ENCODE peak calls at places on chromosomes 2 and 18, in four cellular contexts. A, R, G and H are unnamed samples.

GRCh38 chr2:20507166-20507692 is 60.4 kb downstream of the RHOB start:
- DNase-seq in A (peak), R (no peak), G (no peak), H (no peak)

GRCh38 chr2:175619591-175619990 is 382.5 kb downstream of the LNPK start:
- DNase-seq in G (no peak), R (no peak), A (no peak), H (no peak)

GRCh38 chr2:17136895-17137294 is 381.3 kb downstream of the RAD51AP2 start:
- DNase-seq in G (no peak), R (no peak), A (no peak), H (no peak)

GRCh38 chr2:237864940-237865622 is 5.7 kb downstream of the RAMP1 start:
- DNase-seq in A (peak), G (no peak), R (no peak), H (no peak)

GRCh38 chr2:138321458-138321857 is 180.1 kb upstream of the SPOPL start:
- DNase-seq in A (no peak), R (no peak), G (no peak), H (no peak)

GRCh38 chr2:205754924-205755321 is 72.6 kb downstream of the NRP2 start:
- DNase-seq in G (no peak), A (peak), R (no peak), H (no peak)

GRCh38 chr2:207854484-207855386 is 85.0 kb upstream of the FZD5 start:
- DNase-seq in G (no peak), R (peak), A (peak), H (no peak)

GRCh38 chr18:62778976-62779869 is 63.9 kb downstream of the PHLPP1 start:
- DNase-seq in A (no peak), R (no peak), G (no peak), H (no peak)

GRCh38 chr18:49476664-49477411 is 10.2 kb downstream of the C18orf32 start:
- DNase-seq in R (peak), A (peak), G (peak), H (no peak)

GRCh38 chr2:230160112-230160660 is 59.6 kb downstream of the SP110 start:
- DNase-seq in A (peak), G (peak), R (no peak), H (peak)

GRCh38 chr18:12428923-12429322 is 21.2 kb downstream of the PRELID3A start:
- DNase-seq in A (no peak), G (no peak), R (no peak), H (no peak)

GRCh38 chr2:240319855-240320560 is 115.5 kb upstream of the GPC1 start:
- DNase-seq in A (peak), R (peak), G (no peak), H (no peak)

GRCh38 chr2:21381421-21381820 is 257.7 kb downstream of the TDRD15 start:
- DNase-seq in A (peak), R (no peak), G (no peak), H (no peak)

GRCh38 chr18:45764000-45764686 is 40.2 kb downstream of the SLC14A1 start:
- DNase-seq in G (no peak), A (no peak), R (no peak), H (no peak)

GRCh38 chr2:9287400-9288059 is 80.9 kb downstream of the ASAP2 start:
- DNase-seq in A (peak), R (peak), G (no peak), H (no peak)
- TF ChIP-seq CTCF in A (no peak), R (no peak), G (no peak), H (no peak)

GRCh38 chr2:32735370-32735769 is 107.5 kb downstream of the TTC27 start:
- DNase-seq in A (no peak), G (no peak), R (no peak), H (no peak)

GRCh38 chr2:32732912-32733472 is 105.1 kb downstream of the TTC27 start:
- DNase-seq in R (no peak), G (no peak), A (no peak), H (no peak)

GRCh38 chr2:32727157-32727556 is 99.3 kb downstream of the TTC27 start:
- DNase-seq in A (no peak), G (no peak), R (no peak), H (no peak)

GRCh38 chr2:32732135-32732534 is 104.3 kb downstream of the TTC27 start:
- DNase-seq in A (peak), G (no peak), R (no peak), H (no peak)
- TF ChIP-seq CTCF in A (no peak), G (no peak), R (no peak), H (no peak)

GRCh38 chr2:139353874-139354273 is 573.7 kb upstream of the NXPH2 start:
- DNase-seq in A (no peak), G (no peak), R (no peak), H (no peak)
- TF ChIP-seq CTCF in A (no peak), G (no peak), R (no peak), H (no peak)

GRCh38 chr2:192190474-192190873 is 4.3 kb downstream of the TMEFF2 start:
- DNase-seq in A (peak), R (peak), G (no peak), H (no peak)
- TF ChIP-seq CTCF in A (peak), R (peak), G (no peak), H (no peak)

DNA sequence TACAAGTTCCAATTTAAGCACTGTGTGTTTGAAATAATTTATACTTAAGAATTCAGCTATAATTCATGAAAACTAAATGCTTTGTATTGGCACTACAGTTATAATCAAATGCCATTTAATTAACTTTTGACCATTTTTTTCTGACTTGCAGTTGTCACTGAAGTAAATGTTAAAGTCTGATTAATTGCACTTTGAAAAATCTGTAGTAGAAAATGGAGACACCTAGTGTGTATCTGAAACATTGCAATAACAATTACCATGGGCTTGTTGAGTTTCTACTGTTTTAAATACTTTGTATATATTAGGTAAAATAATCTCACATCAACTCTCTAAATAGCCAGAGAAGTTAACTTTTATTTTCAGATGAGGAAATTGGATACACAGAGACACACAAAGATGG is 458.6 kb upstream of the FSIP2 start:
- DNase-seq in A (peak), R (no peak), G (no peak), H (no peak)
- TF ChIP-seq CTCF in A (peak), R (no peak), G (peak), H (no peak)

DNA sequence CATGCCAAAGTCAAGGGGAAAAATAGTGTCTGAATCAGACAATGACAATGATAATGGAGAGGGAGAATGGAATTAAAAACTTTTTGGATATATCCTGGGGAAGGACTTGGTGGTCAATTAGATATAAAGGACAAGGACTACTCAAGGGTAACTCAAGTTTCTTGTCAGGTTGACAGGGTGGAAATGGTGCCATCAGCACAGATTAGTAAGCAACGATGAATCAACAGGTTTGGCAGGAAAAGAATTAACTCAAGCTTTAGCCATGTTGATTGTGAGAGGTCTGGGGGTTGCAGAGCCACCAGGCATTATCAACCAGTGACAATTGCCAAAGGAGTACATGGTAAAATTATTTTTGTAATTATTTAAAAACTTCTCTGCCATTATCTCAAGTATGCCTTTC is 35.8 kb upstream of the SPATS2L start:
- DNase-seq in R (no peak), A (no peak), G (no peak), H (no peak)
- TF ChIP-seq CTCF in R (no peak), A (no peak), G (no peak), H (no peak)